ENCODE peak calls at places on chromosomes 11 and 22, in six cellular contexts. One of them, this sample, is unnamed.

GRCh38 chr11:119054418-119054817 is 2.6 kb downstream of the HYOU1 start:
- DNase-seq in pancreas: no peak
- DNase-seq in psoas muscle: no peak
- DNase-seq in AG04449: no peak
- DNase-seq in left ventricle myocardium superior: no peak
- DNase-seq in left colon: no peak
- DNase-seq in this sample: no peak

GRCh38 chr11:69150175-69150574 is 5.6 kb upstream of the SMIM38 start:
- DNase-seq in pancreas: no peak
- DNase-seq in psoas muscle: no peak
- DNase-seq in AG04449: no peak
- DNase-seq in left ventricle myocardium superior: no peak
- DNase-seq in left colon: no peak
- DNase-seq in this sample: no peak

GRCh38 chr11:133531450-133531849 is 851 bp downstream of the OPCML start:
- DNase-seq in pancreas: no peak
- DNase-seq in psoas muscle: no peak
- DNase-seq in AG04449: no peak
- DNase-seq in left ventricle myocardium superior: no peak
- DNase-seq in left colon: no peak
- DNase-seq in this sample: no peak

GRCh38 chr22:30893434-30894370 is 74.9 kb downstream of the MORC2 start:
- DNase-seq in pancreas: no peak
- DNase-seq in psoas muscle: no peak
- DNase-seq in AG04449: no peak
- DNase-seq in left ventricle myocardium superior: no peak
- DNase-seq in left colon: no peak
- DNase-seq in this sample: no peak

GRCh38 chr11:76744186-76745058 is 38.7 kb upstream of the TSKU start:
- DNase-seq in pancreas: no peak
- DNase-seq in psoas muscle: peak
- DNase-seq in AG04449: no peak
- DNase-seq in left ventricle myocardium superior: no peak
- DNase-seq in left colon: no peak
- DNase-seq in this sample: peak

GRCh38 chr11:67504023-67504949 is 877 bp downstream of the PITPNM1 start:
- DNase-seq in pancreas: peak
- DNase-seq in psoas muscle: no peak
- DNase-seq in AG04449: no peak
- DNase-seq in left ventricle myocardium superior: peak
- DNase-seq in left colon: peak
- DNase-seq in this sample: no peak

GRCh38 chr11:119166368-119167076 is 2.0 kb upstream of the NLRX1 start:
- DNase-seq in pancreas: no peak
- DNase-seq in psoas muscle: peak
- DNase-seq in AG04449: no peak
- DNase-seq in left ventricle myocardium superior: no peak
- DNase-seq in left colon: no peak
- DNase-seq in this sample: peak

GRCh38 chr22:39490135-39490798 is 11.8 kb upstream of the MIEF1 start:
- DNase-seq in pancreas: no peak
- DNase-seq in psoas muscle: peak
- DNase-seq in AG04449: no peak
- DNase-seq in left ventricle myocardium superior: peak
- DNase-seq in left colon: peak
- DNase-seq in this sample: peak

GRCh38 chr11:102117472-102118113 is 7.3 kb downstream of the YAP1 start:
- DNase-seq in pancreas: no peak
- DNase-seq in psoas muscle: no peak
- DNase-seq in AG04449: no peak
- DNase-seq in left ventricle myocardium superior: no peak
- DNase-seq in left colon: no peak
- DNase-seq in this sample: no peak

GRCh38 chr11:64448599-64449380 is 89.8 kb downstream of the RPS6KA4 start:
- DNase-seq in pancreas: peak
- DNase-seq in psoas muscle: peak
- DNase-seq in AG04449: no peak
- DNase-seq in left ventricle myocardium superior: peak
- DNase-seq in left colon: peak
- DNase-seq in this sample: peak

GRCh38 chr11:129644326-129644725 is 171.3 kb upstream of the TMEM45B start:
- DNase-seq in pancreas: no peak
- DNase-seq in psoas muscle: no peak
- DNase-seq in AG04449: no peak
- DNase-seq in left ventricle myocardium superior: no peak
- DNase-seq in left colon: no peak
- DNase-seq in this sample: no peak

GRCh38 chr22:19820880-19821522 is 33.7 kb downstream of the GNB1L start:
- DNase-seq in pancreas: peak
- DNase-seq in psoas muscle: no peak
- DNase-seq in AG04449: no peak
- DNase-seq in left ventricle myocardium superior: no peak
- DNase-seq in left colon: no peak
- DNase-seq in this sample: no peak

GRCh38 chr22:41772198-41772597 is 28.3 kb upstream of the CCDC134 start:
- DNase-seq in pancreas: no peak
- DNase-seq in psoas muscle: no peak
- DNase-seq in AG04449: no peak
- DNase-seq in left ventricle myocardium superior: no peak
- DNase-seq in left colon: no peak
- DNase-seq in this sample: no peak

GRCh38 chr22:46373166-46373565 is 37.7 kb downstream of the TRMU start:
- DNase-seq in pancreas: no peak
- DNase-seq in psoas muscle: no peak
- DNase-seq in AG04449: no peak
- DNase-seq in left ventricle myocardium superior: no peak
- DNase-seq in left colon: peak
- DNase-seq in this sample: no peak

GRCh38 chr11:5046754-5047330 is 516 bp downstream of the OR52J3 start:
- DNase-seq in pancreas: no peak
- DNase-seq in psoas muscle: no peak
- DNase-seq in AG04449: no peak
- DNase-seq in left ventricle myocardium superior: no peak
- DNase-seq in left colon: no peak
- DNase-seq in this sample: no peak

GRCh38 chr22:37464181-37464580 is 22.0 kb downstream of the MFNG start:
- DNase-seq in pancreas: no peak
- DNase-seq in psoas muscle: no peak
- DNase-seq in AG04449: no peak
- DNase-seq in left ventricle myocardium superior: no peak
- DNase-seq in left colon: no peak
- DNase-seq in this sample: no peak

GRCh38 chr11:792873-793272 is 3.0 kb upstream of the CEND1 start:
- DNase-seq in pancreas: no peak
- DNase-seq in psoas muscle: peak
- DNase-seq in AG04449: no peak
- DNase-seq in left ventricle myocardium superior: no peak
- DNase-seq in left colon: no peak
- DNase-seq in this sample: no peak

GRCh38 chr11:117328414-117329010 is 858 bp downstream of the CEP164 start:
- DNase-seq in pancreas: no peak
- DNase-seq in psoas muscle: no peak
- DNase-seq in AG04449: no peak
- DNase-seq in left ventricle myocardium superior: no peak
- DNase-seq in left colon: no peak
- DNase-seq in this sample: peak

GRCh38 chr11:128135451-128135850 is 451.9 kb downstream of the ETS1 start:
- DNase-seq in pancreas: no peak
- DNase-seq in psoas muscle: no peak
- DNase-seq in AG04449: no peak
- DNase-seq in left ventricle myocardium superior: no peak
- DNase-seq in left colon: no peak
- DNase-seq in this sample: no peak

GRCh38 chr11:69211540-69212120 is 55.9 kb downstream of the SMIM38 start:
- DNase-seq in pancreas: peak
- DNase-seq in psoas muscle: no peak
- DNase-seq in AG04449: no peak
- DNase-seq in left ventricle myocardium superior: no peak
- DNase-seq in left colon: no peak
- DNase-seq in this sample: no peak

GRCh38 chr22:40054486-40054885 is 59.7 kb downstream of the FAM83F start:
- DNase-seq in pancreas: no peak
- DNase-seq in psoas muscle: no peak
- DNase-seq in AG04449: no peak
- DNase-seq in left ventricle myocardium superior: no peak
- DNase-seq in left colon: no peak
- DNase-seq in this sample: no peak

GRCh38 chr11:37657645-37658044 is 1059.6 kb upstream of the RAG2 start:
- DNase-seq in pancreas: no peak
- DNase-seq in psoas muscle: no peak
- DNase-seq in AG04449: no peak
- DNase-seq in left ventricle myocardium superior: no peak
- DNase-seq in left colon: no peak
- DNase-seq in this sample: peak

GRCh38 chr22:50222508-50222907 is 21.7 kb downstream of the SELENOO start:
- DNase-seq in pancreas: no peak
- DNase-seq in psoas muscle: no peak
- DNase-seq in AG04449: no peak
- DNase-seq in left ventricle myocardium superior: no peak
- DNase-seq in left colon: no peak
- DNase-seq in this sample: no peak

GRCh38 chr22:43861529-43861928 is 784 bp downstream of the SULT4A1 start:
- DNase-seq in pancreas: peak
- DNase-seq in psoas muscle: peak
- DNase-seq in AG04449: no peak
- DNase-seq in left ventricle myocardium superior: peak
- DNase-seq in left colon: no peak
- DNase-seq in this sample: no peak

GRCh38 chr11:10670099-10670498 is 23.5 kb downstream of the IRAG1 start:
- DNase-seq in pancreas: no peak
- DNase-seq in psoas muscle: no peak
- DNase-seq in AG04449: no peak
- DNase-seq in left ventricle myocardium superior: no peak
- DNase-seq in left colon: no peak
- DNase-seq in this sample: no peak

This sample was measured in T47D.